ENCODE peak calls at places on chromosomes 5 and 9, in six cellular contexts. One of them, this sample, is unnamed.

GRCh38 chr9:14713187-14713799 is 9.2 kb downstream of the CER1 start:
- DNase-seq in mammary epithelial cell: peak
- DNase-seq in kidney epithelial cell: no peak
- DNase-seq in fibroblast of lung: no peak
- DNase-seq in mesothelial cell of epicardium: no peak
- DNase-seq in OCI-LY7: no peak
- DNase-seq in this sample: no peak

GRCh38 chr9:104301770-104302169 is 202.3 kb upstream of the OR13F1 start:
- DNase-seq in fibroblast of lung: no peak
- DNase-seq in mesothelial cell of epicardium: no peak
- DNase-seq in kidney epithelial cell: no peak
- DNase-seq in mammary epithelial cell: no peak
- DNase-seq in OCI-LY7: no peak
- DNase-seq in this sample: no peak

GRCh38 chr9:23683021-23683431 is 143.0 kb downstream of the ELAVL2 start:
- DNase-seq in kidney epithelial cell: peak
- DNase-seq in mesothelial cell of epicardium: no peak
- DNase-seq in OCI-LY7: no peak
- DNase-seq in mammary epithelial cell: peak
- DNase-seq in fibroblast of lung: peak
- DNase-seq in this sample: no peak

GRCh38 chr5:88145205-88145602 is 123.4 kb downstream of the TMEM161B start:
- DNase-seq in kidney epithelial cell: no peak
- DNase-seq in fibroblast of lung: no peak
- DNase-seq in mesothelial cell of epicardium: no peak
- DNase-seq in OCI-LY7: no peak
- DNase-seq in mammary epithelial cell: no peak
- DNase-seq in this sample: no peak

GRCh38 chr9:81871695-81872094 is 56.5 kb upstream of the SPATA31D4 start:
- DNase-seq in kidney epithelial cell: no peak
- DNase-seq in fibroblast of lung: peak
- DNase-seq in OCI-LY7: no peak
- DNase-seq in mesothelial cell of epicardium: no peak
- DNase-seq in mammary epithelial cell: peak
- DNase-seq in this sample: no peak

GRCh38 chr5:81233080-81233634 is at the start of gene CKMT2:
- DNase-seq in OCI-LY7: no peak
- DNase-seq in fibroblast of lung: peak
- DNase-seq in kidney epithelial cell: peak
- DNase-seq in mesothelial cell of epicardium: peak
- DNase-seq in mammary epithelial cell: no peak
- DNase-seq in this sample: peak

GRCh38 chr9:27632254-27632653 is 59.0 kb upstream of the C9orf72 start:
- DNase-seq in fibroblast of lung: no peak
- DNase-seq in kidney epithelial cell: no peak
- DNase-seq in mammary epithelial cell: peak
- DNase-seq in mesothelial cell of epicardium: no peak
- DNase-seq in OCI-LY7: no peak
- DNase-seq in this sample: no peak

GRCh38 chr9:76720245-76720644 is 44.0 kb upstream of the PCA3 start:
- DNase-seq in mesothelial cell of epicardium: no peak
- DNase-seq in OCI-LY7: no peak
- DNase-seq in mammary epithelial cell: no peak
- DNase-seq in kidney epithelial cell: no peak
- DNase-seq in fibroblast of lung: no peak
- DNase-seq in this sample: no peak

GRCh38 chr9:124022201-124023121 is 10.9 kb downstream of the LHX2 start:
- DNase-seq in OCI-LY7: no peak
- DNase-seq in kidney epithelial cell: no peak
- DNase-seq in mammary epithelial cell: peak
- DNase-seq in fibroblast of lung: peak
- DNase-seq in mesothelial cell of epicardium: no peak
- DNase-seq in this sample: peak

GRCh38 chr5:170277953-170278352 is 19.6 kb downstream of the LCP2 start:
- DNase-seq in OCI-LY7: peak
- DNase-seq in kidney epithelial cell: no peak
- DNase-seq in mammary epithelial cell: no peak
- DNase-seq in fibroblast of lung: no peak
- DNase-seq in mesothelial cell of epicardium: no peak
- DNase-seq in this sample: no peak

GRCh38 chr5:82319192-82319591 is 41.0 kb upstream of the RPS23 start:
- DNase-seq in fibroblast of lung: no peak
- DNase-seq in OCI-LY7: no peak
- DNase-seq in kidney epithelial cell: no peak
- DNase-seq in mammary epithelial cell: no peak
- DNase-seq in mesothelial cell of epicardium: no peak
- DNase-seq in this sample: no peak

GRCh38 chr9:127049044-127049443 is 73.4 kb downstream of the ANGPTL2 start:
- DNase-seq in kidney epithelial cell: peak
- DNase-seq in mammary epithelial cell: peak
- DNase-seq in mesothelial cell of epicardium: no peak
- DNase-seq in OCI-LY7: no peak
- DNase-seq in fibroblast of lung: peak
- DNase-seq in this sample: no peak

GRCh38 chr5:87844866-87845265 is 423.8 kb downstream of the TMEM161B start:
- DNase-seq in OCI-LY7: no peak
- DNase-seq in mesothelial cell of epicardium: no peak
- DNase-seq in fibroblast of lung: no peak
- DNase-seq in mammary epithelial cell: no peak
- DNase-seq in kidney epithelial cell: no peak
- DNase-seq in this sample: no peak

GRCh38 chr9:121599186-121599871 is 52.1 kb upstream of the DAB2IP start:
- DNase-seq in kidney epithelial cell: no peak
- DNase-seq in mammary epithelial cell: peak
- DNase-seq in mesothelial cell of epicardium: peak
- DNase-seq in OCI-LY7: no peak
- DNase-seq in fibroblast of lung: peak
- DNase-seq in this sample: peak

GRCh38 chr9:20662156-20662555 is 21.9 kb upstream of the FOCAD start:
- DNase-seq in mammary epithelial cell: no peak
- DNase-seq in kidney epithelial cell: no peak
- DNase-seq in mesothelial cell of epicardium: no peak
- DNase-seq in fibroblast of lung: no peak
- DNase-seq in OCI-LY7: no peak
- DNase-seq in this sample: peak

GRCh38 chr5:173778152-173778782 is 109.9 kb upstream of the CPEB4 start:
- DNase-seq in fibroblast of lung: no peak
- DNase-seq in mesothelial cell of epicardium: no peak
- DNase-seq in mammary epithelial cell: no peak
- DNase-seq in OCI-LY7: peak
- DNase-seq in kidney epithelial cell: no peak
- DNase-seq in this sample: no peak

GRCh38 chr5:143471041-143471509 is 67.6 kb upstream of the NR3C1 start:
- DNase-seq in kidney epithelial cell: peak
- DNase-seq in mammary epithelial cell: peak
- DNase-seq in fibroblast of lung: peak
- DNase-seq in OCI-LY7: no peak
- DNase-seq in mesothelial cell of epicardium: no peak
- DNase-seq in this sample: no peak

GRCh38 chr5:133613743-133614142 is 1.4 kb upstream of the FSTL4 start:
- DNase-seq in mammary epithelial cell: no peak
- DNase-seq in mesothelial cell of epicardium: no peak
- DNase-seq in kidney epithelial cell: no peak
- DNase-seq in fibroblast of lung: no peak
- DNase-seq in OCI-LY7: no peak
- DNase-seq in this sample: no peak

GRCh38 chr9:6305954-6306563 is 22.1 kb upstream of the TPD52L3 start:
- DNase-seq in fibroblast of lung: peak
- DNase-seq in OCI-LY7: peak
- DNase-seq in kidney epithelial cell: peak
- DNase-seq in mesothelial cell of epicardium: no peak
- DNase-seq in mammary epithelial cell: peak
- DNase-seq in this sample: no peak

GRCh38 chr9:71895122-71895521 is 15.9 kb downstream of the ABHD17B start:
- DNase-seq in kidney epithelial cell: no peak
- DNase-seq in mammary epithelial cell: peak
- DNase-seq in mesothelial cell of epicardium: no peak
- DNase-seq in OCI-LY7: peak
- DNase-seq in fibroblast of lung: peak
- DNase-seq in this sample: no peak

GRCh38 chr9:73230257-73230656 is 78.6 kb downstream of the ANXA1 start:
- DNase-seq in OCI-LY7: no peak
- DNase-seq in mesothelial cell of epicardium: no peak
- DNase-seq in mammary epithelial cell: peak
- DNase-seq in fibroblast of lung: peak
- DNase-seq in kidney epithelial cell: no peak
- DNase-seq in this sample: no peak

GRCh38 chr9:86634501-86634900 is 280.3 kb upstream of the TUT7 start:
- DNase-seq in fibroblast of lung: no peak
- DNase-seq in kidney epithelial cell: no peak
- DNase-seq in mesothelial cell of epicardium: no peak
- DNase-seq in OCI-LY7: no peak
- DNase-seq in mammary epithelial cell: no peak
- DNase-seq in this sample: no peak
- TF ChIP-seq CTCF in fibroblast of lung: no peak
- TF ChIP-seq CTCF in kidney epithelial cell: no peak
- TF ChIP-seq CTCF in mesothelial cell of epicardium: no peak
- TF ChIP-seq CTCF in OCI-LY7: no peak
- TF ChIP-seq CTCF in mammary epithelial cell: no peak
- TF ChIP-seq CTCF in this sample: no peak

DNA sequence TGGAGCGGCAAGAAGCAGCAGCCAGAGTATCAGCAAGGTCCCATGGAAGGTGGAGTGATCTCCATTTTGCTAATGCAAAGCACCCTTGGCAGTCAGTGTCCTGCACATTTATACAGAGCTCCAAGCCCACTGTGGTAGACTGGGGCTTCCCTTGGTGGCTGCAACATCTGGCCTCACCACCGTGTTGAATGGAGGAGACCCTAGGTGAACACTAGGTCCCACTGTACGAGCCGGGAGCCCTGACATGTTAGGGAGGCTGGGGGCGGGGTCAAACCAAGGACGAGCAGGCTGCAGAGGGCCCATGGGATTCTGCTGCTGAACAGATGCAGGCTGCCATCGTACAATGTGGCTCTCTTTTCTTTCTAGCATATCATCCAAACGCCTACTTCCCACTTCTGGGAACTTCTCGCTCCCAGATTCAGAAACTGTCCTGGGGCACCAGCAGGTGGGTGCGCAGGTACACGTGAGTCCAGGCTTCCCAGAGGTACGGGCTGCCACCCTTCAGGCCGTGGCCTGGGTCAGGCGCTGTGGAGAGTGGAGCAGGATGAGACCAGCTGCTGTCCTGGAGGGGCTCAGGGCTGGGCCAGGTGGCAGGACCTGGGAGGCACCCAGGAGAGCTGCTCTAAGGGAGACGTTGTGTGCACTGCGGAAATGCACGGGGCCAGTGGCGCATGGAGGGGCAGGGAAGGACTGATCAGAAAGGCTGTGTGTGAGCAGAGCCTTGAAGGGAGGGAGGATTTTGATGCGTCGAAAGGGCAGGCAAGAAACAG is 134.9 kb upstream of the PHYKPL start:
- DNase-seq in fibroblast of lung: no peak
- DNase-seq in kidney epithelial cell: no peak
- DNase-seq in mesothelial cell of epicardium: no peak
- DNase-seq in mammary epithelial cell: no peak
- DNase-seq in OCI-LY7: no peak
- DNase-seq in this sample: peak
- TF ChIP-seq CTCF in fibroblast of lung: no peak
- TF ChIP-seq CTCF in kidney epithelial cell: no peak
- TF ChIP-seq CTCF in mesothelial cell of epicardium: no peak
- TF ChIP-seq CTCF in mammary epithelial cell: no peak
- TF ChIP-seq CTCF in OCI-LY7: no peak
- TF ChIP-seq CTCF in this sample: no peak

GRCh38 chr9:28774433-28775029 is 1201.2 kb upstream of the C9orf72 start:
- DNase-seq in mammary epithelial cell: peak
- DNase-seq in mesothelial cell of epicardium: no peak
- DNase-seq in fibroblast of lung: peak
- DNase-seq in kidney epithelial cell: no peak
- DNase-seq in OCI-LY7: peak
- DNase-seq in this sample: no peak
- TF ChIP-seq CTCF in mammary epithelial cell: peak
- TF ChIP-seq CTCF in mesothelial cell of epicardium: peak
- TF ChIP-seq CTCF in fibroblast of lung: no peak
- TF ChIP-seq CTCF in kidney epithelial cell: peak
- TF ChIP-seq CTCF in OCI-LY7: peak
- TF ChIP-seq CTCF in this sample: peak

DNA sequence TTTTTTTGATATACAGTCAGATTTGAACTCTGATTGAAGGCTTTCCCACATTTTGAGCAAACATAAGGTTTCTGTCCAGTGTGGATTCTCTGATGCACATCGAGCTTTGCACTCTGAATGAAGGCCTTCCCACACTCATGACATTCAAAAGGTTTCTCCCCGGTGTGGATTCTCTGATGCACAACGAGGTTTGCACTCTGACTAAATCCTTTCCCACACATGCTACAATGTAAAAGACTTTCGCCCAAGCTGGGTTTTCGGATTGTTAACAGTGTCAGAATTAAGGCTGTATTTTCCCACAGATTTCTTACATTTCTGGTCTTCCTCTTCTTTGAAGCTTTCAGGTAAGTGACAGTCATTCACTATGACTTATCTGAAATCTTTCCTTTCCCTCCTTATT is 44.3 kb downstream of the GHR start:
- DNase-seq in mesothelial cell of epicardium: no peak
- DNase-seq in kidney epithelial cell: no peak
- DNase-seq in mammary epithelial cell: no peak
- DNase-seq in OCI-LY7: no peak
- DNase-seq in fibroblast of lung: no peak
- DNase-seq in this sample: no peak
- TF ChIP-seq CTCF in mesothelial cell of epicardium: no peak
- TF ChIP-seq CTCF in kidney epithelial cell: no peak
- TF ChIP-seq CTCF in mammary epithelial cell: no peak
- TF ChIP-seq CTCF in OCI-LY7: no peak
- TF ChIP-seq CTCF in fibroblast of lung: no peak
- TF ChIP-seq CTCF in this sample: no peak

DNA sequence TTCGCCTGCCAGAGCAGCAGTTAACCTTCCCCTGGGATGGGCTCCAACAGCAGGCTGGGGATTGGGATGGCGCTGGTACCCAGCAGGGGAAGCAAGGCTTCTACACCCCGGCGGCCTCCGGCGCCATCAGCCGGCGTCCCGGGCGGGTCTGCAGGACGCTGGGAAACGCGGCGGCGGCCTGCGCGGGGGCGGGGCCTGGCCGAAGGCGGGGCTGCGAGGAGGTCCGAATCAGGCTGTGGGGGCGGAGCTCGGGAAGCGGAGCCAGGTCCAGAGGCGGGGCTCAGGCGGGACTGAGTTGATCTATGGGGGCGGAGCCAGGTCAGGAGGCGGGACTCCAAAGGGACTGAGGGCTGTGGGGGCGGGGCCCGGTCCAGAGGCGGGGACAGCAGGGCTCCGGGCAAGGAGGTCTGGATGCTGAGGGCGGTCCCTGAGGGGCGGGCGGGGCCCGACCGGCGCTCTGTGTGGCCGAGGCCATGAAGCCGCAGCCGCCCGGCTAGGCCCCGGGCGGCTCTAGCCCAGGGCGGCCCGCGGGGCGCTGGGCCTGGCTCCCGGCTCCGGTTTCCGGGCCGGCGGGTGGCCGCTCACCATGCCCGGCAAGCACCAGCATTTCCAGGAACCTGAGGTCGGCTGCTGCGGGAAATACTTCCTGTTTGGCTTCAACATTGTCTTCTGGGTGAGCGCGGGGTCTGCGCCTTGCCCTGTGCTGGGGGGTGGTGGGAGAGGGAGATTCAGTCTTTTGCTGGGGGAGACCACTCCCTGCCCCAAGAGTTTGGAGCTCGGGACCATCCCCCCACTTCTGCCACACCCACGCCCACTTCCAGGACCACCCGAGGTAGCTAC is at the start of gene TSPAN17:
- DNase-seq in kidney epithelial cell: peak
- DNase-seq in mesothelial cell of epicardium: peak
- DNase-seq in mammary epithelial cell: peak
- DNase-seq in fibroblast of lung: peak
- DNase-seq in OCI-LY7: peak
- DNase-seq in this sample: peak
- TF ChIP-seq CTCF in kidney epithelial cell: no peak
- TF ChIP-seq CTCF in mesothelial cell of epicardium: no peak
- TF ChIP-seq CTCF in mammary epithelial cell: no peak
- TF ChIP-seq CTCF in fibroblast of lung: peak
- TF ChIP-seq CTCF in OCI-LY7: peak
- TF ChIP-seq CTCF in this sample: no peak

This sample was measured in glutamatergic neuron.